ENCODE peak calls at places on chromosomes 13 and 19, in four cellular contexts. S is lower lobe of right lung, G is lung, R is body of pancreas. J is an unnamed sample. For H3K4me1, the result is how much of the 10 kb centered on the place peaks cover.

GRCh38 chr19:33580026-33580644 is 41.6 kb upstream of the CHST8 start:
- ATAC-seq in S (peak), G (no peak), R (peak), J (no peak)

GRCh38 chr19:53131732-53132131 is 978 bp downstream of the ZNF415 start:
- ATAC-seq in S (no peak), G (no peak), R (no peak), J (no peak)

GRCh38 chr19:1725100-1726064 is 27.9 kb upstream of the ONECUT3 start:
- ATAC-seq in S (peak), G (no peak), R (peak), J (peak)

GRCh38 chr13:31891472-31891871 is 140.1 kb upstream of the FRY start:
- ATAC-seq in S (peak), G (peak), R (peak), J (no peak)

GRCh38 chr19:3458595-3459284 is 21.6 kb downstream of the SMIM24 start:
- ATAC-seq in S (peak), G (no peak), R (peak), J (peak)

GRCh38 chr13:80400834-80401450 is 60.0 kb upstream of the SPRY2 start:
- ATAC-seq in S (no peak), G (no peak), R (no peak), J (no peak)

GRCh38 chr13:99617474-99618255 is 116.4 kb downstream of the TM9SF2 start:
- ATAC-seq in S (no peak), G (no peak), R (no peak), J (peak)

GRCh38 chr19:10884273-10884672 is 12.9 kb downstream of the CARM1 start:
- ATAC-seq in S (no peak), G (no peak), R (no peak), J (peak)

GRCh38 chr13:35926859-35927530 is 204.2 kb downstream of the DCLK1 start:
- ATAC-seq in S (no peak), G (no peak), R (no peak), J (peak)

GRCh38 chr19:50943074-50943828 is 9.6 kb downstream of the KLK5 start:
- ATAC-seq in S (no peak), G (no peak), R (no peak), J (no peak)

GRCh38 chr19:17860331-17860992 is 752 bp downstream of the RPL18A start:
- ATAC-seq in S (no peak), G (no peak), R (no peak), J (no peak)

GRCh38 chr13:33657274-33657673 is 160.7 kb upstream of the RFC3 start:
- ATAC-seq in S (no peak), G (no peak), R (no peak), J (no peak)

GRCh38 chr19:585551-586110 is 4.0 kb upstream of the HCN2 start:
- ATAC-seq in S (no peak), G (no peak), R (no peak), J (no peak)

GRCh38 chr13:50200988-50201387 is 185.7 kb downstream of the KCNRG start:
- ATAC-seq in S (no peak), G (no peak), R (no peak), J (no peak)

GRCh38 chr19:41218615-41219507 is at the start of gene AXL:
- ATAC-seq in S (peak), G (peak), R (peak), J (peak)
- H3K4me1 ChIP-seq in S (under half), G (under half), R (under half), J (under half)

GRCh38 chr19:39949026-39949747 is 14.8 kb upstream of the FCGBP start:
- ATAC-seq in S (no peak), G (no peak), R (no peak), J (no peak)

GRCh38 chr19:39951686-39952085 is 17.3 kb upstream of the FCGBP start:
- ATAC-seq in S (no peak), G (no peak), R (no peak), J (no peak)

GRCh38 chr19:39951065-39951650 is 16.7 kb upstream of the FCGBP start:
- ATAC-seq in S (no peak), G (no peak), R (no peak), J (no peak)

GRCh38 chr19:39953915-39954314 is 17.1 kb upstream of the PSMC4 start:
- ATAC-seq in S (no peak), G (no peak), R (no peak), J (no peak)
- H3K4me1 ChIP-seq in S (under half), G (under half), R (under half), J (under half)

DNA sequence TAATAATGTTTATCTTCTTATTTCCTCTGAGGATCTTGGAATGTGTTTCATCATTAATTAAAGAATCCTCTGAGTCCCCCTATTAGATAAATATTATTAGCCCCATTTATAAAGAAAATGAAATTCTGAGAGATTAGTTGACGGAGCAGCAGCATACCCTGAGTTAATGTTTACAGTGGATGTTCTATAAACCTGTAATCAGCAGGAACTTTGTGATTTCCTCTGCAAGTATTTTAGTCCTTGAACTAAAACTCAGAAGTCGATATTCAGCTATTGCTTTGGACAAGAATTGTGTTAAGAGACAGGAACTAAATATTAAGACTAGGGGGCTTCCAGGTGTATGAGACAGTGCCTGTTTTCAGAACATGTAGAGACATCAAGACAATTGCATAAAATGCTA is 243.3 kb downstream of the DCT start:
- ATAC-seq in S (no peak), G (no peak), R (no peak), J (no peak)
- H3K4me1 ChIP-seq in S (under half), G (under half), R (under half), J (under half)

GRCh38 chr13:19382111-19382510 is 179.2 kb downstream of the TPTE2 start:
- ATAC-seq in S (no peak), G (no peak), R (no peak), J (no peak)
- H3K4me1 ChIP-seq in S (under half), G (under half), R (under half), J (under half)

GRCh38 chr13:68291595-68291994 is 1061.5 kb upstream of the PCDH9 start:
- ATAC-seq in S (no peak), G (no peak), R (no peak), J (no peak)
- H3K4me1 ChIP-seq in S (under half), G (under half), R (under half), J (under half)